ENCODE peak calls at places on chromosome 20, in six cellular contexts. H is adrenal gland, B is A549, R is IMR-90, U is breast epithelium, Q is HCT116. P is an unnamed sample.

GRCh38 chr20:31537859-31538245 is 23.6 kb downstream of the HM13 start:
- DNase-seq in H (no peak), B (no peak), R (no peak), U (no peak), Q (no peak), P (no peak)

GRCh38 chr20:3563548-3564177 is 92.8 kb downstream of the ATRN start:
- DNase-seq in H (no peak), B (peak; percentile 37), R (peak; percentile 69), U (no peak), Q (peak; percentile 41), P (peak; percentile 41)

GRCh38 chr20:62949153-62949821 is 3.2 kb upstream of the SLC17A9 start:
- DNase-seq in H (no peak), B (no peak), R (no peak), U (no peak), Q (no peak), P (no peak)

GRCh38 chr20:12068146-12068545 is 150.5 kb downstream of the BTBD3 start:
- DNase-seq in H (no peak), B (no peak), R (no peak), U (no peak), Q (no peak), P (no peak)

GRCh38 chr20:57748601-57749130 is 38.9 kb upstream of the PMEPA1 start:
- DNase-seq in H (peak; percentile 86), B (peak; percentile 96), R (peak; percentile 50), U (peak; percentile 81), Q (peak; percentile 24), P (peak; percentile 62)

GRCh38 chr20:4507288-4507719 is 214.4 kb upstream of the PRND start:
- DNase-seq in H (no peak), B (no peak), R (peak; percentile 95), U (no peak), Q (no peak), P (no peak)

GRCh38 chr20:49452011-49452482 is 30.4 kb downstream of the KCNB1 start:
- DNase-seq in H (no peak), B (no peak), R (no peak), U (no peak), Q (no peak), P (no peak)

GRCh38 chr20:59573837-59574236 is 30.5 kb upstream of the PHACTR3 start:
- DNase-seq in H (no peak), B (no peak), R (no peak), U (no peak), Q (no peak), P (no peak)

GRCh38 chr20:8156603-8157079 is 24.6 kb downstream of the PLCB1 start:
- DNase-seq in H (peak; percentile 31), B (peak; percentile 28), R (peak; percentile 59), U (no peak), Q (peak; percentile 31), P (no peak)

GRCh38 chr20:41140226-41141133 is 3.1 kb downstream of the PLCG1 start:
- DNase-seq in H (no peak), B (no peak), R (no peak), U (no peak), Q (no peak), P (no peak)

GRCh38 chr20:12838261-12838866 is 170.4 kb upstream of the SPTLC3 start:
- DNase-seq in H (no peak), B (no peak), R (no peak), U (no peak), Q (no peak), P (no peak)

GRCh38 chr20:59988141-59988540 is 29.9 kb downstream of the CDH26 start:
- DNase-seq in H (no peak), B (peak; percentile 46), R (peak; percentile 11), U (peak; percentile 76), Q (peak; percentile 80), P (no peak)

GRCh38 chr20:57782631-57783041 is 72.8 kb upstream of the PMEPA1 start:
- DNase-seq in H (no peak), B (no peak), R (no peak), U (no peak), Q (no peak), P (no peak)

GRCh38 chr20:59010995-59011873 is 4.2 kb upstream of the CTSZ start:
- DNase-seq in H (peak; percentile 31), B (no peak), R (peak; percentile 71), U (peak; percentile 79), Q (no peak), P (no peak)

GRCh38 chr20:64109831-64110391 is 2.5 kb upstream of the NPBWR2 start:
- DNase-seq in H (no peak), B (no peak), R (no peak), U (peak; percentile 31), Q (no peak), P (no peak)

GRCh38 chr20:10660661-10661060 is 13.1 kb downstream of the JAG1 start:
- DNase-seq in H (peak; percentile 63), B (no peak), R (no peak), U (no peak), Q (no peak), P (no peak)

GRCh38 chr20:4512891-4513550 is 208.7 kb upstream of the PRND start:
- DNase-seq in H (peak; percentile 28), B (peak; percentile 74), R (peak; percentile 95), U (no peak), Q (peak; percentile 91), P (no peak)

GRCh38 chr20:53943522-53944291 is 126.7 kb downstream of the BCAS1 start:
- DNase-seq in H (no peak), B (peak; percentile 55), R (peak; percentile 39), U (no peak), Q (no peak), P (no peak)

GRCh38 chr20:10731190-10731955 is 57.6 kb upstream of the JAG1 start:
- DNase-seq in H (no peak), B (no peak), R (peak; percentile 49), U (no peak), Q (no peak), P (no peak)

GRCh38 chr20:38156280-38156679 is 8.8 kb downstream of the TGM2 start:
- DNase-seq in H (no peak), B (no peak), R (no peak), U (no peak), Q (no peak), P (no peak)

GRCh38 chr20:23920408-23920780 is 40.8 kb upstream of the CST5 start:
- DNase-seq in H (no peak), B (no peak), R (no peak), U (no peak), Q (no peak), P (no peak)

GRCh38 chr20:2820084-2820895 is 4.1 kb downstream of the TMEM239 start:
- DNase-seq in H (peak; percentile 19), B (no peak), R (peak; percentile 84), U (no peak), Q (no peak), P (no peak)

GRCh38 chr20:37282558-37282957 is 6.9 kb upstream of the MANBAL start:
- DNase-seq in H (no peak), B (no peak), R (peak; percentile 81), U (no peak), Q (no peak), P (no peak)

GRCh38 chr20:34269996-34270627 is 28.9 kb downstream of the ASIP start:
- DNase-seq in H (peak; percentile 31), B (no peak), R (no peak), U (peak; percentile 58), Q (no peak), P (no peak)

GRCh38 chr20:61978491-61978890 is 87.2 kb downstream of the TAF4 start:
- DNase-seq in H (no peak), B (no peak), R (no peak), U (no peak), Q (no peak), P (no peak)

GRCh38 chr20:44193801-44194200 is 6.8 kb upstream of the JPH2 start:
- DNase-seq in H (no peak), B (no peak), R (no peak), U (no peak), Q (no peak), P (no peak)

GRCh38 chr20:10696650-10697049 is 22.9 kb upstream of the JAG1 start:
- DNase-seq in H (peak; percentile 28), B (no peak), R (no peak), U (no peak), Q (no peak), P (no peak)

GRCh38 chr20:1381753-1382591 is 10.9 kb downstream of the FKBP1A start:
- DNase-seq in H (no peak), B (no peak), R (peak; percentile 63), U (no peak), Q (no peak), P (no peak)
- TF ChIP-seq POLR2A in H (no peak), B (no peak), R (no peak), U (no peak), Q (no peak), P (no peak)

DNA sequence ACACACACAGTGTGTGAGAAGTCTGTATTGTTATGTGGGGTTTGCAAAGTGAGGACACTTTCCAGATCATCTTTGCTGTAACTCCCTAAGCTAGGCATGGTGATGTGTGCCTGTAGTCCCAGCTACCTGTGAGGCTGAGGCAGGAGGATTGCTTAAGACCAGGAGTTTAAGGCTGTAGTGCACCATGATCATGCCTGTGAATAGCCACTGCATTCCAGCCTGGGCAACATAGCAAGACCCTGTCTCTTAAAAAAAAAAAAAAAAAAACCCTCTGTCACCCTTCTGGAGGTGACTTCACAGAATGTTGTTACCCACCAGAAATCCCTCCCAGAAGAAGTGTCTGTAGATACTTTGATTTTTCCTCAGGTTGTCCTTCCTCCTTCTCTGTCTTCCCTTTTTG is 14.9 kb downstream of the CASS4 start:
- DNase-seq in H (no peak), B (no peak), R (no peak), U (no peak), Q (no peak), P (no peak)
- H3K4me1 ChIP-seq in H (peaks cover 4% of the 10 kb centered on the region), B (peaks cover 13% of the 10 kb centered on the region), R (peaks cover 45% of the 10 kb centered on the region), U (no peaks in the 10 kb centered on the region), Q (peaks cover 11% of the 10 kb centered on the region), P (no peaks in the 10 kb centered on the region)

GRCh38 chr20:32678948-32679347 is 5.2 kb upstream of the C20orf203 start:
- DNase-seq in H (peak; percentile 59), B (no peak), R (peak; percentile 17), U (peak; percentile 69), Q (no peak), P (no peak)

GRCh38 chr20:32682508-32682987 is 8.8 kb upstream of the C20orf203 start:
- DNase-seq in H (no peak), B (no peak), R (no peak), U (no peak), Q (no peak), P (no peak)

GRCh38 chr20:32685541-32686529 is 12.1 kb upstream of the C20orf203 start:
- DNase-seq in H (no peak), B (no peak), R (peak; percentile 93), U (no peak), Q (no peak), P (no peak)

GRCh38 chr20:32680544-32681174 is 6.9 kb upstream of the C20orf203 start:
- DNase-seq in H (no peak), B (no peak), R (no peak), U (no peak), Q (no peak), P (no peak)

GRCh38 chr20:32681175-32682084 is 7.7 kb upstream of the C20orf203 start:
- DNase-seq in H (no peak), B (no peak), R (peak; percentile 17), U (peak; percentile 56), Q (no peak), P (no peak)
- TF ChIP-seq POLR2A in H (no peak), B (no peak), R (no peak), U (no peak), Q (no peak), P (no peak)

DNA sequence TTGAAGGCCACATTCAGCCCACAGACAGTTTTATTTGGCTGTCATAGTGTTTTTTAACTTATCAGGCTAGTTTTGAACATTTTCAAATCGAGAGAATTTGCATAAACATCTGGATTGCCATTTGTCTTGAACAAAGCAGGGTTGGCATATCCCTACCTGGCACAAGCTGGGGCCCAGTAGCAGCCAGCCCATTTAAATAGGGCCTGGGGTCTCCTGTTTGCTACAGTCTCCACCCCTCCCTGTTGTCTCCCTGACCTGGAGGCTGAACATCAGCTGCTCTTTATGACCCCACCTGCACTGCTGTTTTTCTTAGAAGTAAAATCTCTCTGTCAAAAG is 10.5 kb downstream of the BCAS4 start:
- DNase-seq in H (no peak), B (no peak), R (no peak), U (no peak), Q (no peak), P (no peak)
- H3K4me1 ChIP-seq in H (no peaks in the 10 kb centered on the region), B (no peaks in the 10 kb centered on the region), R (no peaks in the 10 kb centered on the region), U (no peaks in the 10 kb centered on the region), Q (no peaks in the 10 kb centered on the region), P (no peaks in the 10 kb centered on the region)